ENCODE peak calls at places on chromosomes 4 and X, in nine cellular contexts. One of them, this sample, is unnamed.

GRCh38 chr4:21507439-21507838 is 441.1 kb downstream of the KCNIP4 start:
- DNase-seq in pancreas: no peak
- DNase-seq in testis: no peak
- DNase-seq in PC-9: no peak
- DNase-seq in left ventricle myocardium inferior: no peak
- DNase-seq in mammary epithelial cell: peak
- DNase-seq in heart left ventricle: no peak
- DNase-seq in brain microvascular endothelial cell: peak
- DNase-seq in adrenal gland: no peak
- DNase-seq in this sample: no peak

GRCh38 chrX:8504451-8504850 is 39.8 kb downstream of the VCX3B start:
- DNase-seq in PC-9: peak
- DNase-seq in heart left ventricle: no peak
- DNase-seq in brain microvascular endothelial cell: peak
- DNase-seq in testis: no peak
- DNase-seq in mammary epithelial cell: peak
- DNase-seq in left ventricle myocardium inferior: no peak
- DNase-seq in adrenal gland: no peak
- DNase-seq in pancreas: no peak
- DNase-seq in this sample: no peak

GRCh38 chr4:38663021-38663800 is 788 bp upstream of the KLF3 start:
- DNase-seq in mammary epithelial cell: no peak
- DNase-seq in left ventricle myocardium inferior: no peak
- DNase-seq in PC-9: no peak
- DNase-seq in testis: peak
- DNase-seq in pancreas: no peak
- DNase-seq in adrenal gland: no peak
- DNase-seq in heart left ventricle: no peak
- DNase-seq in brain microvascular endothelial cell: no peak
- DNase-seq in this sample: peak

GRCh38 chrX:108025954-108026616 is 18.8 kb upstream of the VSIG1 start:
- DNase-seq in pancreas: no peak
- DNase-seq in brain microvascular endothelial cell: no peak
- DNase-seq in mammary epithelial cell: no peak
- DNase-seq in PC-9: no peak
- DNase-seq in left ventricle myocardium inferior: no peak
- DNase-seq in heart left ventricle: no peak
- DNase-seq in testis: no peak
- DNase-seq in adrenal gland: no peak
- DNase-seq in this sample: no peak

GRCh38 chr4:89998350-89999098 is 103.9 kb downstream of the MMRN1 start:
- DNase-seq in testis: no peak
- DNase-seq in mammary epithelial cell: no peak
- DNase-seq in brain microvascular endothelial cell: no peak
- DNase-seq in adrenal gland: no peak
- DNase-seq in pancreas: no peak
- DNase-seq in left ventricle myocardium inferior: no peak
- DNase-seq in PC-9: no peak
- DNase-seq in heart left ventricle: no peak
- DNase-seq in this sample: no peak

GRCh38 chrX:10074241-10074941 is 82.4 kb upstream of the CLCN4 start:
- DNase-seq in brain microvascular endothelial cell: no peak
- DNase-seq in adrenal gland: no peak
- DNase-seq in pancreas: no peak
- DNase-seq in heart left ventricle: no peak
- DNase-seq in mammary epithelial cell: peak
- DNase-seq in testis: no peak
- DNase-seq in PC-9: no peak
- DNase-seq in left ventricle myocardium inferior: no peak
- DNase-seq in this sample: no peak

GRCh38 chr4:87465739-87466366 is 43.5 kb downstream of the NUDT9 start:
- DNase-seq in heart left ventricle: no peak
- DNase-seq in adrenal gland: no peak
- DNase-seq in pancreas: no peak
- DNase-seq in testis: no peak
- DNase-seq in mammary epithelial cell: peak
- DNase-seq in left ventricle myocardium inferior: no peak
- DNase-seq in PC-9: no peak
- DNase-seq in brain microvascular endothelial cell: peak
- DNase-seq in this sample: no peak

GRCh38 chr4:157978680-157979361 is 194.0 kb downstream of the GASK1B start:
- DNase-seq in pancreas: peak
- DNase-seq in brain microvascular endothelial cell: peak
- DNase-seq in testis: peak
- DNase-seq in PC-9: peak
- DNase-seq in heart left ventricle: peak
- DNase-seq in adrenal gland: peak
- DNase-seq in left ventricle myocardium inferior: peak
- DNase-seq in mammary epithelial cell: peak
- DNase-seq in this sample: peak

GRCh38 chrX:136608295-136608933 is 39.5 kb upstream of the CD40LG start:
- DNase-seq in mammary epithelial cell: peak
- DNase-seq in brain microvascular endothelial cell: no peak
- DNase-seq in heart left ventricle: peak
- DNase-seq in testis: peak
- DNase-seq in left ventricle myocardium inferior: peak
- DNase-seq in PC-9: peak
- DNase-seq in adrenal gland: peak
- DNase-seq in pancreas: peak
- DNase-seq in this sample: peak

GRCh38 chr4:100428051-100428450 is 89.8 kb downstream of the EMCN start:
- DNase-seq in testis: no peak
- DNase-seq in PC-9: peak
- DNase-seq in pancreas: no peak
- DNase-seq in mammary epithelial cell: peak
- DNase-seq in left ventricle myocardium inferior: no peak
- DNase-seq in adrenal gland: no peak
- DNase-seq in heart left ventricle: no peak
- DNase-seq in brain microvascular endothelial cell: peak
- DNase-seq in this sample: no peak

GRCh38 chrX:15413101-15413500 is 28.9 kb upstream of the VEGFD start:
- DNase-seq in heart left ventricle: no peak
- DNase-seq in mammary epithelial cell: no peak
- DNase-seq in testis: no peak
- DNase-seq in PC-9: no peak
- DNase-seq in brain microvascular endothelial cell: no peak
- DNase-seq in left ventricle myocardium inferior: no peak
- DNase-seq in adrenal gland: no peak
- DNase-seq in pancreas: no peak
- DNase-seq in this sample: no peak

GRCh38 chrX:123807825-123808416 is 51.9 kb upstream of the XIAP start:
- DNase-seq in brain microvascular endothelial cell: no peak
- DNase-seq in mammary epithelial cell: no peak
- DNase-seq in PC-9: no peak
- DNase-seq in pancreas: no peak
- DNase-seq in testis: no peak
- DNase-seq in adrenal gland: no peak
- DNase-seq in left ventricle myocardium inferior: no peak
- DNase-seq in heart left ventricle: no peak
- DNase-seq in this sample: no peak

GRCh38 chr4:98746530-98746929 is 88.1 kb upstream of the TSPAN5 start:
- DNase-seq in mammary epithelial cell: peak
- DNase-seq in adrenal gland: no peak
- DNase-seq in heart left ventricle: no peak
- DNase-seq in pancreas: no peak
- DNase-seq in PC-9: no peak
- DNase-seq in testis: no peak
- DNase-seq in left ventricle myocardium inferior: no peak
- DNase-seq in brain microvascular endothelial cell: peak
- DNase-seq in this sample: no peak

GRCh38 chr4:139921551-139922184 is 232.3 kb downstream of the MAML3 start:
- DNase-seq in left ventricle myocardium inferior: no peak
- DNase-seq in heart left ventricle: no peak
- DNase-seq in mammary epithelial cell: no peak
- DNase-seq in pancreas: peak
- DNase-seq in testis: no peak
- DNase-seq in PC-9: no peak
- DNase-seq in brain microvascular endothelial cell: no peak
- DNase-seq in adrenal gland: no peak
- DNase-seq in this sample: peak

GRCh38 chrX:109049416-109049815 is 313.1 kb upstream of the IRS4 start:
- DNase-seq in mammary epithelial cell: no peak
- DNase-seq in adrenal gland: no peak
- DNase-seq in brain microvascular endothelial cell: no peak
- DNase-seq in pancreas: no peak
- DNase-seq in left ventricle myocardium inferior: no peak
- DNase-seq in heart left ventricle: no peak
- DNase-seq in PC-9: no peak
- DNase-seq in testis: no peak
- DNase-seq in this sample: no peak

DNA sequence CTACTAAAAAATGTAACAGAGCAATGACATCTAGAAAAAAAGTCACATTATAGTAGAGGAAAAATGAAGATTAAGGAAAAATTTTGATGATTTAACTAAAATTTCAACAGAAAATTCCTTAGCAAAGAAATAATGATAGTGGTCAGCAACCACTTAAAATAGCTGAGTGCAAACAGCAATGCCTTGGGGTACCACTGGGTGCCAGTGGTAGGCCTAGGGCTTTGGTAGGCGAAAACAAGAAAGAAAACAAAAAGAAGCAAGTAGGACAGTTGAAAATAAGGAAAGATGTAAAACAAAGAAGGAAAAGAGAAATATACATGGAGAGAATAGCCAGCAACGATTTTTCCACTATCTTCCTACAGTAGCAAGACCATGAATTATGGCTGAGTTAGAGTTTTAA is 313.5 kb upstream of the IRS4 start:
- DNase-seq in mammary epithelial cell: no peak
- DNase-seq in testis: no peak
- DNase-seq in heart left ventricle: no peak
- DNase-seq in left ventricle myocardium inferior: no peak
- DNase-seq in brain microvascular endothelial cell: no peak
- DNase-seq in adrenal gland: no peak
- DNase-seq in PC-9: no peak
- DNase-seq in pancreas: no peak
- DNase-seq in this sample: no peak
- TF ChIP-seq CTCF in mammary epithelial cell: peak
- TF ChIP-seq CTCF in testis: no peak
- TF ChIP-seq CTCF in heart left ventricle: no peak
- TF ChIP-seq CTCF in left ventricle myocardium inferior: no peak
- TF ChIP-seq CTCF in brain microvascular endothelial cell: peak
- TF ChIP-seq CTCF in adrenal gland: no peak
- TF ChIP-seq CTCF in PC-9: peak
- TF ChIP-seq CTCF in pancreas: no peak
- TF ChIP-seq CTCF in this sample: no peak

DNA sequence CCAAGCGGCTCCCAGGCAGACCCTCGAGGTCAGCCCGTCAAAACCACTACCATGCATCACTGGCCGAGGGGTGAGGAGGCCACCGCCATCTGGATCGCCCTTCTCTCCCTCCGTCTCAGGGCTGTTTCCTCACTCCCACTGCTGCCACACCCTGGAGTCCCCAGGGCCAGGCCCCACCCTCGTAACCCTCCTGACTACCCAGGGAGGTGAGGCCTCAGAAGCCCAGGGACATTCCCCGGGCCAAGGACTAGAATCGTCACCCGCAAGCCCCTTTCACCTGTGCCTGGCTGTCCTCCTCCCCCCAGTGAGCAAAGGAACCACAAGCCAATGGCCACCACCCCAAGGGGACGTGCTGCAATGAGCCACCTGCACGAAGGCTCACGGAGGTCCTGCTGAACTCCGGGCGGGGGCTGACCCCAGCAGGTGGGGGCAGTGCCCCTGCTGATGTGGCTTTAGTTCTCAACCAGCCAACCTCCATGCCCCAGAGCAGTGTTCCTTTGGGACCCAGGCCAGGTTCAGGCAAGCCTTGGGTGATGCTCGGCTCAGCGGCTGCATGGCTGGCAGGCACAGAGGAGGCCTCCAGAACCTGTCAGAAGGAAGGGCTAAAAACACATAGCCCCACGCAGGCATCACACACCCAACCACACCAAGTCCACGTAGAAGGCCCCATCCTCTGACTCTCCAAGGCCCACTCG is 23.8 kb downstream of the PPP2R2C start:
- DNase-seq in pancreas: no peak
- DNase-seq in testis: no peak
- DNase-seq in heart left ventricle: no peak
- DNase-seq in brain microvascular endothelial cell: no peak
- DNase-seq in mammary epithelial cell: no peak
- DNase-seq in PC-9: no peak
- DNase-seq in left ventricle myocardium inferior: no peak
- DNase-seq in adrenal gland: no peak
- DNase-seq in this sample: no peak
- H3K27ac ChIP-seq in pancreas: no peak
- H3K27ac ChIP-seq in testis: no peak
- H3K27ac ChIP-seq in heart left ventricle: no peak
- H3K27ac ChIP-seq in brain microvascular endothelial cell: no peak
- H3K27ac ChIP-seq in mammary epithelial cell: no peak
- H3K27ac ChIP-seq in PC-9: no peak
- H3K27ac ChIP-seq in left ventricle myocardium inferior: no peak
- H3K27ac ChIP-seq in adrenal gland: no peak
- H3K27ac ChIP-seq in this sample: no peak

DNA sequence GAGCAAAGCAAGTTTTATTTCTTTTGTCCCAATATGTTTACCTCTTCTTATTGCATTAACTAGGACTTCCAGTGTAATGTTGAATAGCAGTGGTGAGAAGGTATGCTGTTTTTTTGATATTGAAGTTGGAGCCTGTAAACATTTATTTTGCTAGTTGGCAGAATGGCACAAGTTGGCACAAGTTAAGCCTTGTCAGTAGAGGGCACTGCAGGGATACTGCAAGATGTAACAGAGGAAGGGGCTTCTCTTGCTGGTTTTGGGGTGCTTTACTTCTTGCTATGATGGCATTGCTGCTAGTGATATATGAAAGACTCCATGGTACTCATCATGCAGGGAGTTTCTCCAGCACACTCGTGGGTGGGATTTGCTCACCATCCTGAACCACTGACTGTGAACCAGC is 327.3 kb upstream of the ARX start:
- DNase-seq in PC-9: no peak
- DNase-seq in brain microvascular endothelial cell: no peak
- DNase-seq in left ventricle myocardium inferior: no peak
- DNase-seq in testis: no peak
- DNase-seq in heart left ventricle: no peak
- DNase-seq in adrenal gland: no peak
- DNase-seq in pancreas: no peak
- DNase-seq in mammary epithelial cell: no peak
- DNase-seq in this sample: no peak
- TF ChIP-seq CTCF in PC-9: no peak
- TF ChIP-seq CTCF in brain microvascular endothelial cell: no peak
- TF ChIP-seq CTCF in left ventricle myocardium inferior: no peak
- TF ChIP-seq CTCF in testis: no peak
- TF ChIP-seq CTCF in heart left ventricle: no peak
- TF ChIP-seq CTCF in adrenal gland: no peak
- TF ChIP-seq CTCF in pancreas: no peak
- TF ChIP-seq CTCF in mammary epithelial cell: no peak
- TF ChIP-seq CTCF in this sample: no peak

DNA sequence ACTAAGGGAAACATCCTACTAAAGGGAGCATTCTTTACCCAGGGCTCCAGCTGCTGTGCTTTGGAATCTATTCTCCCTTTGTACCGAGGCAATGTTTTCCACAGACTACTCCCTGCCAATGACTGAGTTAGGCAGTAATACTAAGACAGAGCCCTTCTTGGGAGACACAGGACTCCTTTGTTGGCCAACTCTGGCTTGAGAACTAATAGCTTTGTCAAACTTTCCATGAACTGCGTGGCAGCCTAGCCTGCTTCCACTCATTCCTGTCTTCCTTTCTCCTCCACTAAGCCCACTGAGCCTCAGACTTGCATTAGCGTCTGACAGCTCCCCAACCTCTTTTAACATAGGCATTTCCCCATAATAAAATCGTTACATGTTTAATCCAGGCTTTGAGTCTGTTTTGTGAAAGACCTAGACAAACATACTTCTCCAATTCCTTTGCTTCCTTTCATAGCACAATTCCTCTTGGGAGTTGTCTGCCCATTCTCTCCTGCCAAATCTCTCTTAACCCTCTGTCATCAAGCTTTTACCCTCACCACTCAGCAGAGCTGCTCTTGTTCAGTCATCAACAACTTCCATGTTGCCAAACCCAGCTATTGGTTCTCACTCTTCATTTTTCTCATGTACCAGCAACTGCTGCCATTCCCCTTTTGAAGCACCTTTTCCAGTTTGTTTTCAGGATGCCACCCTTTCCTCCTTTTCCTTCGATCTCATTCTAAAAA is 300.3 kb upstream of the IGFBP7 start:
- DNase-seq in heart left ventricle: peak
- DNase-seq in testis: no peak
- DNase-seq in mammary epithelial cell: no peak
- DNase-seq in pancreas: no peak
- DNase-seq in left ventricle myocardium inferior: no peak
- DNase-seq in PC-9: no peak
- DNase-seq in adrenal gland: no peak
- DNase-seq in brain microvascular endothelial cell: no peak
- DNase-seq in this sample: no peak
- H3K27ac ChIP-seq in heart left ventricle: no peak
- H3K27ac ChIP-seq in testis: no peak
- H3K27ac ChIP-seq in mammary epithelial cell: no peak
- H3K27ac ChIP-seq in pancreas: no peak
- H3K27ac ChIP-seq in left ventricle myocardium inferior: peak
- H3K27ac ChIP-seq in PC-9: no peak
- H3K27ac ChIP-seq in adrenal gland: no peak
- H3K27ac ChIP-seq in brain microvascular endothelial cell: no peak
- H3K27ac ChIP-seq in this sample: no peak

This sample was measured in thyroid gland.